ENCODE peak calls at places on chromosomes 5 and 9, in five cellular contexts. A is transverse colon, C is suprapubic skin, E is HepG2, S is stomach. O is an unnamed sample. For H3K36me3, the result is how much of the 10 kb centered on the place peaks cover.

GRCh38 chr9:120917285-120917684 is 9.3 kb downstream of the TRAF1 start:
- DNase-seq in A (no peak), C (no peak), E (no peak), S (no peak), O (no peak)

GRCh38 chr5:147055850-147056523 is 177.4 kb upstream of the PPP2R2B start:
- DNase-seq in A (no peak), C (no peak), E (no peak), S (no peak), O (no peak)

GRCh38 chr9:89786650-89787049 is 181.8 kb downstream of the GADD45G start:
- DNase-seq in A (peak), C (no peak), E (no peak), S (peak), O (peak)

GRCh38 chr9:133701981-133702797 is 36.0 kb downstream of the SARDH start:
- DNase-seq in A (peak), C (no peak), E (no peak), S (no peak), O (no peak)

GRCh38 chr9:137426018-137426681 is 3.0 kb downstream of the NOXA1 start:
- DNase-seq in A (no peak), C (no peak), E (no peak), S (no peak), O (peak)

GRCh38 chr5:119439140-119439625 is 13.1 kb upstream of the HSD17B4 start:
- DNase-seq in A (peak), C (no peak), E (peak), S (peak), O (no peak)

GRCh38 chr5:16935271-16936149 is 578 bp downstream of the MYO10 start:
- DNase-seq in A (peak), C (peak), E (no peak), S (peak), O (peak)

GRCh38 chr5:147310059-147310704 is 75.4 kb downstream of the STK32A start:
- DNase-seq in A (peak), C (no peak), E (no peak), S (peak), O (peak)

GRCh38 chr9:101094686-101095085 is 66.2 kb downstream of the PLPPR1 start:
- DNase-seq in A (no peak), C (no peak), E (no peak), S (no peak), O (no peak)

GRCh38 chr5:40401965-40402364 is 277.8 kb upstream of the PTGER4 start:
- DNase-seq in A (no peak), C (no peak), E (no peak), S (no peak), O (no peak)

GRCh38 chr9:134678671-134679443 is 37.3 kb downstream of the COL5A1 start:
- DNase-seq in A (no peak), C (no peak), E (no peak), S (no peak), O (no peak)

GRCh38 chr9:127221695-127222094 is 42.9 kb upstream of the GARNL3 start:
- DNase-seq in A (no peak), C (no peak), E (no peak), S (no peak), O (no peak)

GRCh38 chr9:115492869-115493268 is 374.9 kb upstream of the TNC start:
- DNase-seq in A (no peak), C (no peak), E (no peak), S (no peak), O (no peak)

GRCh38 chr9:116475201-116475600 is 211.9 kb upstream of the TRIM32 start:
- DNase-seq in A (no peak), C (no peak), E (no peak), S (no peak), O (no peak)

GRCh38 chr9:137668203-137668602 is 49.4 kb downstream of the EHMT1 start:
- DNase-seq in A (no peak), C (no peak), E (no peak), S (no peak), O (no peak)

GRCh38 chr5:114237766-114238165 is 124.1 kb upstream of the KCNN2 start:
- DNase-seq in A (no peak), C (no peak), E (no peak), S (no peak), O (no peak)

GRCh38 chr9:87706066-87706739 is 19.7 kb upstream of the CTSL start:
- DNase-seq in A (no peak), C (no peak), E (no peak), S (no peak), O (no peak)

GRCh38 chr5:137995747-137996123 is 37.1 kb downstream of the FAM13B start:
- DNase-seq in A (no peak), C (no peak), E (no peak), S (no peak), O (no peak)

GRCh38 chr5:59317023-59317771 is 576.3 kb downstream of the PDE4D start:
- DNase-seq in A (peak), C (no peak), E (no peak), S (no peak), O (no peak)

GRCh38 chr9:36642817-36643216 is 70.1 kb downstream of the MELK start:
- DNase-seq in A (no peak), C (no peak), E (no peak), S (no peak), O (no peak)

GRCh38 chr5:111072949-111073682 is 1.6 kb downstream of the TSLP start:
- DNase-seq in A (peak), C (peak), E (no peak), S (peak), O (peak)

GRCh38 chr5:157918811-157919742 is 60.1 kb upstream of the CLINT1 start:
- DNase-seq in A (peak), C (no peak), E (no peak), S (peak), O (no peak)

GRCh38 chr5:30042677-30043076 is 1150.8 kb upstream of the CDH6 start:
- DNase-seq in A (no peak), C (no peak), E (no peak), S (no peak), O (peak)

GRCh38 chr9:121819511-121820231 is 168.2 kb downstream of the DAB2IP start:
- DNase-seq in A (no peak), C (no peak), E (no peak), S (no peak), O (no peak)

GRCh38 chr9:129865668-129866320 is 30.5 kb downstream of the USP20 start:
- DNase-seq in A (no peak), C (no peak), E (no peak), S (no peak), O (no peak)

GRCh38 chr5:65013141-65013540 is 244.4 kb downstream of the CWC27 start:
- DNase-seq in A (no peak), C (no peak), E (no peak), S (no peak), O (no peak)

GRCh38 chr9:131834721-131835120 is 94.8 kb upstream of the RAPGEF1 start:
- DNase-seq in A (no peak), C (no peak), E (no peak), S (no peak), O (no peak)

GRCh38 chr5:112491257-112491656 is 72.2 kb upstream of the EPB41L4A start:
- DNase-seq in A (no peak), C (no peak), E (peak), S (no peak), O (no peak)

GRCh38 chr5:11385251-11385900 is 518.9 kb downstream of the CTNND2 start:
- DNase-seq in A (no peak), C (no peak), E (no peak), S (no peak), O (no peak)

GRCh38 chr5:103094737-103095136 is 25.2 kb downstream of the GIN1 start:
- DNase-seq in A (no peak), C (no peak), E (peak), S (no peak), O (no peak)
- TF ChIP-seq EP300 in A (no peak), C (no peak), E (no peak), S (no peak), O (no peak)

GRCh38 chr5:141560725-141561483 is 57.9 kb downstream of the DIAPH1 start:
- DNase-seq in A (peak), C (peak), E (peak), S (peak), O (no peak)
- H3K36me3 ChIP-seq in A (under half), C (under half), E (under half), S (under half), O (under half)

DNA sequence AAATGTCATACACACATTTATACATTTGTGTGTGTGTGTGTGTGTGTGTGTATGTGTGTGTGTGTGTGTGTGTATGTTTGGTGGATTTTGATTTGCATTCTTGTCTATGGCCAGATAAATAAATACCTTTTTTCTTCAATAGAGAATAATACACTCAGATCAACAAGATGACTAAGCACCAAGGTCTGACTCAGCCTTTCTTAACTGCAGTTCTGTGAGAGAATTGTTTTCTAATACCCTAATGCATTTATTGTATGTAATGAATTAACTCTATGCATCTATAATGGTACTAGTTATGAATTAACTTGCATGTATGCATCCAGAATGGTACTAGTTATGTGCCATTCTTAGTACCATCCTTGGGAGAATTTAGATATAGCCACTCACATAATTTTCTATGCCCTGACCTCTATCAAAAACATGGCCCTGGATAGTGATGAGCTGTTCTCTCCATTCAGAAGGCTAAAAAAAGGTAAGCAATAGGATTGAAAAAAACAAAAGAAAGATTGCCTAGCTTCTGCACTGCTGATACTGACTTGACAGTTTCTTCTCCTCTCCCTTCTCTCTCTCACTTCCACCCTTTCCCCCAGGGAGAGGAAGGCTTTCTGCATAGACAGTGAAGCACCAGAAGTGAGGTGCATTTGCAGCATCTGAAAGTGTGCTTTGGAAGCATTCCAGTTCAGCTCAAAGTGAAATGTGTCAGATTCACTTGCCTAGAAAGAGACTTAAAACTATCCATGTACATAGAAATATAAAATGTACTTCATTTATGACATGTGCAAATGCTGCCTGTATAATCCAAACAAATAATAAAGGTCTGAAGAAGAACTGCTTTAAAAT is 55.1 kb upstream of the CCDC112 start:
- DNase-seq in A (no peak), C (no peak), E (no peak), S (no peak), O (no peak)
- TF ChIP-seq POLR2AphosphoS5 in A (no peak), C (no peak), E (no peak), S (no peak), O (no peak)

DNA sequence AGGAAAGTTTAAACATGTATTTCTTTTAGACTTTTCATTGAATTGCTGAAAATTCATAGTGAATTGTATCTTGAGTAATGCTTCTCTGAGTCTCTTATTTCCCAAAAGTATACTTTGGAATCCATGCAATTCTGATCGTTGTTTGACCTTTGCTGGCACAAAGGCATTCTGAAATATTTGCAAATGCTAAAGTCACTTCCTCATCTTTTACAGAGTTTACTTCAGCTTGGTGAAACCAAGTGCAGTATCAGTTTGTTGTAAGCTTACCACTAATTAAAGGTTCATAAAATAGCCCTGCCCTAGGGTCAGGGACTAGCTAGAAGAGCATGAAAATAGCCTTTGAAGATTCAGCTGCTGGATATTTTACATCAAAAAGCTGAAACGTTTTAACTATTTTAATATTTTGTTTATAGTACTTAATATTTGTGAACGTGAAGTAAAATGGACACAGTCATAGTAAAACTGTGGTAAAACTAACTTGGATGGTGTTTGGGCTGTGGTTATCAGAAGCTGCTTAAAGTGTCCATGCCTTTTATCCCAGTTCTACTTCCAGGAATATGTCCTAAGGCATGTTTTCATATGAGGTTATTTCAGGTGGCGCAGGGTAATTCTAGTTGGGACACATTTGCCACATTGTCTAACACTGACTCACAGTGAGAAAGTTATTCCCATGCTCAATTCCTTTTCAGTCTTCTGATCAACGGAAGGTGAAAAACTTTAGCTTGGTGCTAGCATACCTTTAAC is 45.3 kb downstream of the SLC22A5 start:
- DNase-seq in A (no peak), C (no peak), E (peak), S (no peak), O (no peak)
- TF ChIP-seq EP300 in A (peak), C (no peak), E (peak), S (no peak), O (peak)

GRCh38 chr5:14365831-14366435 is 215.7 kb upstream of the OTULINL start:
- DNase-seq in A (no peak), C (no peak), E (no peak), S (no peak), O (no peak)
- H3K36me3 ChIP-seq in A (under half), C (half or more), E (under half), S (half or more), O (under half)

O was measured in upper lobe of left lung.